ENCODE peak calls at places on chromosomes 5 and 9, in four cellular contexts. Q, O, W and M are unnamed samples.
A peak's percentile ranks its signal among the peaks of the same experiment; 100 is the strongest.

GRCh38 chr9:111903996-111904395 is 7.4 kb downstream of the UGCG start:
- DNase-seq in Q (no peak), O (no peak), W (no peak), M (no peak)

GRCh38 chr5:172102251-172102870 is 85.7 kb downstream of the STK10 start:
- DNase-seq in Q (no peak), O (no peak), W (no peak), M (no peak)

GRCh38 chr5:170622933-170623332 is 119.1 kb downstream of the KCNIP1 start:
- DNase-seq in Q (no peak), O (no peak), W (no peak), M (no peak)

GRCh38 chr5:82417776-82418607 is 139.8 kb upstream of the RPS23 start:
- DNase-seq in Q (no peak), O (no peak), W (peak; percentile 52), M (peak; percentile 52)

GRCh38 chr5:167123126-167123525 is 1168.3 kb upstream of the WWC1 start:
- DNase-seq in Q (no peak), O (no peak), W (no peak), M (no peak)

GRCh38 chr9:130215341-130216119 is 43.3 kb downstream of the NCS1 start:
- DNase-seq in Q (no peak), O (no peak), W (peak; percentile 70), M (no peak)

GRCh38 chr5:170070556-170071412 is 34.9 kb upstream of the FOXI1 start:
- DNase-seq in Q (peak; percentile 23), O (peak; percentile 47), W (peak; percentile 8), M (peak; percentile 49)

GRCh38 chr5:68304421-68305052 is 89.0 kb downstream of the PIK3R1 start:
- DNase-seq in Q (no peak), O (no peak), W (peak; percentile 60), M (peak; percentile 38)

GRCh38 chr9:18849186-18849724 is 183.8 kb downstream of the SAXO1 start:
- DNase-seq in Q (peak; percentile 64), O (no peak), W (no peak), M (no peak)

GRCh38 chr5:141186897-141187512 is at the start of gene PCDHB9:
- DNase-seq in Q (no peak), O (no peak), W (no peak), M (no peak)
- TF ChIP-seq CTCF in Q (no peak), O (no peak), W (peak; percentile 9), M (peak; percentile 21)

GRCh38 chr9:72292184-72292787 is 72.7 kb downstream of the ZFAND5 start:
- DNase-seq in Q (no peak), O (no peak), W (peak; percentile 56), M (peak; percentile 78)
- TF ChIP-seq CTCF in Q (peak; percentile 54), O (peak; percentile 54), W (peak; percentile 30), M (peak; percentile 53)

DNA sequence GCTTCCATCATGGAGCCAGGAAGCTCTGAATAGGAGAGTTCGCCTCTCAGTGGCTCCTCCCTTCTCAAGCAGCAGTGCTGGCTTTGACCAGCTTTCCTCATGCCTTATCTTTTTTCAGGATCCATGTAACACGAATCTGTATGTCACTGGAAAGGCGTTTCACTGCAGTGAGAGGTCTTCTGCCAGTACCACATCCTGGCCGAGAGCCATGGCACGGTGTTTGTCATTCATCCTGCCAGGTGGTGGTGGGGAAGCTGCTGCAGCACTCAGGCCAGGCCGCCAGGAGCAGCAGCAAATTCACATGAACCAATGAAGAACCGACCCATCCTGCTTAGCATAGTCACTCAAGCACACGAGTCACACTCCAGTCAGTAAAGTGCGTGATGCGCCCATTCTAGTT is 179.0 kb downstream of the FANCC start:
- DNase-seq in Q (no peak), O (no peak), W (peak; percentile 32), M (no peak)
- TF ChIP-seq CTCF in Q (no peak), O (no peak), W (no peak), M (no peak)

GRCh38 chr9:113444736-113445135 is 18.8 kb upstream of the RGS3 start:
- DNase-seq in Q (no peak), O (no peak), W (no peak), M (no peak)

GRCh38 chr9:113452206-113452605 is 11.3 kb upstream of the RGS3 start:
- DNase-seq in Q (no peak), O (no peak), W (no peak), M (no peak)

DNA sequence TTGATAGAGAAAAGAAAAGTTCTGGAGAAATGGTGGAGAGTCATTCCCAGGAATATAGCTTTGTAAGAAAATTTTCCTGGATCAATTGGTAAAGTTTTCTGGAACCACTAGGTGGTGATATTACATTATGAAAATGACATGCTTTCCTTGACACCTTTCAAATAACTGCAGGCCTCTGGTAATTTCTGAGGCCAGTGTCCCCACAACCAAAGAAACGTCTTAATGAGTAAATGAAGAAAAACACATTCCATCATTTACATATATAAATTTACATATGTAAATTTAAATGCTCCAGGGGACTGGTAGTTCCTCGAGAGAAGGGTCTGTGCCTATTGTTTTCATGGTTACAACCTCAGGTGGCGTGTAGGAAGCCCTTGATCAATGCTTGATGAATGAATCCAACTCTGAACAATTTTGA is 17.2 kb upstream of the RGS3 start:
- DNase-seq in Q (no peak), O (no peak), W (peak; percentile 23), M (peak; percentile 78)
- TF ChIP-seq CTCF in Q (peak; percentile 55), O (peak; percentile 76), W (peak; percentile 49), M (peak; percentile 42)

DNA sequence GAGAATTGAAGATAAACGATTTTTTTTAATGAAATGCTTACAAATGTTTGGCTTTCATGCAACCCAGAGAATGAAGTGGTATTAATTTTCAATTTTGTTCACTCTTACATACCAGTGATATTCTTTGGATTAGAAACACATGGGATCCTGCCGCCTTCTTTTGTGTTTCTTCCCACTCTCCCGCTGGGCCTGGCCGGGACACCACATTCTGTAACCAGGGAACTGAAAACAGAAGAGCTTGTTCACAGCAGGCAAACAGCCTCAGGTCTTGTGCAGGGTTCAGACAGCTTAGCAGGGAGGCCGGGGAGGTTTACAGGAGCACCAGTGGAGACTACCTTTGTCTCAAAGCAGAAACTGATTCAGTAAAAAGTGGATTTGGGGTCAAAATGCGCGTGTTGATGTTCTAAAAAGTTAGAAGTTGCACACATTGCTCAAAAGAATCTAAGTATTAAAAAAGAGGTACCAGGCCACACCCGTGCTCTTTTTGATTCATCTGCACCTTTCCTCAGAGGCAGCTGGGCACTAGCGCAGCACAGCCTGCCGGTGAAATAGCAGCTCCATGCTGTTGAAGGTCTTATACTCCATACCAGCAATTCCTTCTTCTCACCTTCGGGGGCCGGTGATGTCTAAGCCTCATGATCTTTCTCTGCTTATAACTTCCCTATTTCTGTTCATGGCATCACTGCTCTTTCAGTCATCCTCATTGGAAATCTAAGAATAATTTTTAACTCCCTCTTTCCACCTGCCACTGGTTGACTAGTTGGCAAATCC is 67.1 kb downstream of the GRAMD2B start:
- DNase-seq in Q (no peak), O (no peak), W (no peak), M (peak; percentile 66)
- TF ChIP-seq CTCF in Q (no peak), O (no peak), W (peak; percentile 20), M (peak; percentile 24)

GRCh38 chr5:140328036-140328764 is 18.2 kb downstream of the HBEGF start:
- DNase-seq in Q (no peak), O (no peak), W (no peak), M (no peak)
- TF ChIP-seq CTCF in Q (no peak), O (no peak), W (no peak), M (no peak)

GRCh38 chr9:131836021-131836420 is 96.1 kb upstream of the RAPGEF1 start:
- DNase-seq in Q (no peak), O (no peak), W (no peak), M (no peak)

GRCh38 chr9:131836607-131837315 is 96.9 kb upstream of the RAPGEF1 start:
- DNase-seq in Q (no peak), O (no peak), W (no peak), M (no peak)

GRCh38 chr9:131838581-131839280 is 98.9 kb upstream of the RAPGEF1 start:
- DNase-seq in Q (no peak), O (no peak), W (no peak), M (no peak)

GRCh38 chr9:131837836-131838235 is 98.0 kb upstream of the RAPGEF1 start:
- DNase-seq in Q (no peak), O (no peak), W (no peak), M (no peak)

GRCh38 chr9:131837316-131837715 is 97.4 kb upstream of the RAPGEF1 start:
- DNase-seq in Q (no peak), O (no peak), W (no peak), M (no peak)
- TF ChIP-seq CTCF in Q (no peak), O (peak; percentile 39), W (no peak), M (no peak)

GRCh38 chr5:132322266-132322665 is 28.1 kb downstream of the SLC22A4 start:
- DNase-seq in Q (no peak), O (no peak), W (no peak), M (no peak)
- TF ChIP-seq CTCF in Q (no peak), O (no peak), W (no peak), M (no peak)